ENCODE peak calls at places on chromosome 9, in four cellular contexts. One of them, this sample, is unnamed.
A peak's percentile ranks its signal among the peaks of the same experiment; 100 is the strongest.

GRCh38 chr9:135137398-135137832 is 49.9 kb downstream of the OLFM1 start:
- DNase-seq in stimulated activated CD8-positive, alpha-beta memory T cell treated with anti-CD3 and anti-CD28 coated beads, Interleukin-7, amount 100 ng/mL, for 24 hours: no peak
- DNase-seq in caudate nucleus: no peak
- DNase-seq in GM23338: peak; percentile 45
- DNase-seq in this sample: no peak

GRCh38 chr9:10855847-10856246 is 243.0 kb upstream of the PTPRD start:
- DNase-seq in GM23338: peak; percentile 76
- DNase-seq in caudate nucleus: no peak
- DNase-seq in stimulated activated CD8-positive, alpha-beta memory T cell treated with anti-CD3 and anti-CD28 coated beads, Interleukin-7, amount 100 ng/mL, for 24 hours: no peak
- DNase-seq in this sample: no peak

GRCh38 chr9:25678147-25678666 is at the start of gene TUSC1:
- DNase-seq in GM23338: peak; percentile 67
- DNase-seq in stimulated activated CD8-positive, alpha-beta memory T cell treated with anti-CD3 and anti-CD28 coated beads, Interleukin-7, amount 100 ng/mL, for 24 hours: no peak
- DNase-seq in caudate nucleus: peak; percentile 93
- DNase-seq in this sample: peak; percentile 58

GRCh38 chr9:110443146-110443877 is 105.6 kb upstream of the TXNDC8 start:
- DNase-seq in caudate nucleus: no peak
- DNase-seq in stimulated activated CD8-positive, alpha-beta memory T cell treated with anti-CD3 and anti-CD28 coated beads, Interleukin-7, amount 100 ng/mL, for 24 hours: no peak
- DNase-seq in GM23338: no peak
- DNase-seq in this sample: no peak

GRCh38 chr9:34124923-34125322 is 1.6 kb downstream of the DCAF12 start:
- DNase-seq in caudate nucleus: no peak
- DNase-seq in stimulated activated CD8-positive, alpha-beta memory T cell treated with anti-CD3 and anti-CD28 coated beads, Interleukin-7, amount 100 ng/mL, for 24 hours: no peak
- DNase-seq in GM23338: peak; percentile 15
- DNase-seq in this sample: no peak

GRCh38 chr9:120966005-120966369 is 39.4 kb upstream of the TRAF1 start:
- DNase-seq in caudate nucleus: no peak
- DNase-seq in stimulated activated CD8-positive, alpha-beta memory T cell treated with anti-CD3 and anti-CD28 coated beads, Interleukin-7, amount 100 ng/mL, for 24 hours: no peak
- DNase-seq in GM23338: no peak
- DNase-seq in this sample: no peak

GRCh38 chr9:19431361-19432171 is 22.8 kb downstream of the ACER2 start:
- DNase-seq in GM23338: no peak
- DNase-seq in caudate nucleus: no peak
- DNase-seq in stimulated activated CD8-positive, alpha-beta memory T cell treated with anti-CD3 and anti-CD28 coated beads, Interleukin-7, amount 100 ng/mL, for 24 hours: no peak
- DNase-seq in this sample: no peak

GRCh38 chr9:117697046-117697445 is 7.2 kb upstream of the TLR4 start:
- DNase-seq in stimulated activated CD8-positive, alpha-beta memory T cell treated with anti-CD3 and anti-CD28 coated beads, Interleukin-7, amount 100 ng/mL, for 24 hours: no peak
- DNase-seq in caudate nucleus: no peak
- DNase-seq in GM23338: no peak
- DNase-seq in this sample: no peak

GRCh38 chr9:94804917-94805544 is 78.5 kb downstream of the AOPEP start:
- DNase-seq in GM23338: no peak
- DNase-seq in caudate nucleus: no peak
- DNase-seq in stimulated activated CD8-positive, alpha-beta memory T cell treated with anti-CD3 and anti-CD28 coated beads, Interleukin-7, amount 100 ng/mL, for 24 hours: no peak
- DNase-seq in this sample: no peak